ENCODE peak calls at places on chromosomes 6 and 20, in seven cellular contexts. One of them, this sample, is unnamed.
A peak's percentile ranks its signal among the peaks of the same experiment; 100 is the strongest.

GRCh38 chr20:14612389-14612788 is 275.0 kb upstream of the FLRT3 start:
- DNase-seq in heart left ventricle: no peak
- DNase-seq in sigmoid colon: no peak
- DNase-seq in HCT116: no peak
- DNase-seq in right lobe of liver: no peak
- DNase-seq in left lung: no peak
- DNase-seq in cardiac muscle cell: no peak
- DNase-seq in this sample: no peak

GRCh38 chr6:143018955-143019354 is 41.7 kb upstream of the AIG1 start:
- DNase-seq in sigmoid colon: no peak
- DNase-seq in cardiac muscle cell: no peak
- DNase-seq in right lobe of liver: no peak
- DNase-seq in HCT116: no peak
- DNase-seq in left lung: no peak
- DNase-seq in heart left ventricle: no peak
- DNase-seq in this sample: no peak

GRCh38 chr6:153170511-153170910 is 39.4 kb upstream of the RGS17 start:
- DNase-seq in sigmoid colon: no peak
- DNase-seq in HCT116: peak; percentile 55
- DNase-seq in cardiac muscle cell: no peak
- DNase-seq in left lung: no peak
- DNase-seq in right lobe of liver: no peak
- DNase-seq in heart left ventricle: no peak
- DNase-seq in this sample: no peak

GRCh38 chr20:12113468-12114371 is 196.0 kb downstream of the BTBD3 start:
- DNase-seq in cardiac muscle cell: no peak
- DNase-seq in HCT116: no peak
- DNase-seq in right lobe of liver: peak; percentile 57
- DNase-seq in left lung: no peak
- DNase-seq in heart left ventricle: peak; percentile 51
- DNase-seq in sigmoid colon: no peak
- DNase-seq in this sample: no peak

GRCh38 chr6:373773-374724 is 17.5 kb upstream of the IRF4 start:
- DNase-seq in sigmoid colon: no peak
- DNase-seq in left lung: no peak
- DNase-seq in HCT116: no peak
- DNase-seq in cardiac muscle cell: peak; percentile 60
- DNase-seq in right lobe of liver: no peak
- DNase-seq in heart left ventricle: no peak
- DNase-seq in this sample: no peak

GRCh38 chr6:13327691-13328075 is 654 bp downstream of the TBC1D7 start:
- DNase-seq in right lobe of liver: no peak
- DNase-seq in sigmoid colon: no peak
- DNase-seq in HCT116: no peak
- DNase-seq in left lung: no peak
- DNase-seq in cardiac muscle cell: no peak
- DNase-seq in heart left ventricle: no peak
- DNase-seq in this sample: no peak

GRCh38 chr6:56076033-56076432 is 171.3 kb downstream of the COL21A1 start:
- DNase-seq in cardiac muscle cell: no peak
- DNase-seq in HCT116: no peak
- DNase-seq in heart left ventricle: no peak
- DNase-seq in left lung: no peak
- DNase-seq in right lobe of liver: no peak
- DNase-seq in sigmoid colon: no peak
- DNase-seq in this sample: no peak

GRCh38 chr20:63121749-63122405 is 94.1 kb downstream of the YTHDF1 start:
- DNase-seq in right lobe of liver: peak; percentile 37
- DNase-seq in HCT116: no peak
- DNase-seq in left lung: peak; percentile 17
- DNase-seq in cardiac muscle cell: no peak
- DNase-seq in heart left ventricle: no peak
- DNase-seq in sigmoid colon: peak; percentile 58
- DNase-seq in this sample: no peak

GRCh38 chr6:72976389-72976900 is 248.9 kb downstream of the KHDC1L start:
- DNase-seq in sigmoid colon: no peak
- DNase-seq in heart left ventricle: no peak
- DNase-seq in left lung: no peak
- DNase-seq in HCT116: no peak
- DNase-seq in right lobe of liver: no peak
- DNase-seq in cardiac muscle cell: no peak
- DNase-seq in this sample: no peak

GRCh38 chr6:50720623-50721022 is 7.3 kb downstream of the TFAP2D start:
- DNase-seq in heart left ventricle: no peak
- DNase-seq in sigmoid colon: no peak
- DNase-seq in right lobe of liver: no peak
- DNase-seq in cardiac muscle cell: peak; percentile 77
- DNase-seq in left lung: no peak
- DNase-seq in HCT116: no peak
- DNase-seq in this sample: peak; percentile 34

GRCh38 chr6:45689926-45690615 is 312.3 kb upstream of the SUPT3H start:
- DNase-seq in right lobe of liver: no peak
- DNase-seq in HCT116: no peak
- DNase-seq in cardiac muscle cell: no peak
- DNase-seq in sigmoid colon: no peak
- DNase-seq in left lung: no peak
- DNase-seq in heart left ventricle: no peak
- DNase-seq in this sample: no peak

GRCh38 chr20:35311409-35311808 is 19.2 kb upstream of the FAM83C start:
- DNase-seq in right lobe of liver: no peak
- DNase-seq in sigmoid colon: no peak
- DNase-seq in left lung: no peak
- DNase-seq in heart left ventricle: no peak
- DNase-seq in HCT116: peak; percentile 81
- DNase-seq in cardiac muscle cell: no peak
- DNase-seq in this sample: no peak

GRCh38 chr20:13900506-13900905 is 89.9 kb downstream of the SEL1L2 start:
- DNase-seq in left lung: no peak
- DNase-seq in cardiac muscle cell: no peak
- DNase-seq in heart left ventricle: no peak
- DNase-seq in sigmoid colon: no peak
- DNase-seq in right lobe of liver: no peak
- DNase-seq in HCT116: no peak
- DNase-seq in this sample: no peak

GRCh38 chr6:11586574-11586973 is 49.0 kb downstream of the TMEM170B start:
- DNase-seq in cardiac muscle cell: no peak
- DNase-seq in left lung: no peak
- DNase-seq in heart left ventricle: no peak
- DNase-seq in sigmoid colon: no peak
- DNase-seq in HCT116: no peak
- DNase-seq in right lobe of liver: no peak
- DNase-seq in this sample: no peak

GRCh38 chr6:6131492-6132109 is 124.9 kb upstream of the NRN1 start:
- DNase-seq in sigmoid colon: no peak
- DNase-seq in cardiac muscle cell: peak; percentile 9
- DNase-seq in HCT116: peak; percentile 10
- DNase-seq in right lobe of liver: no peak
- DNase-seq in left lung: no peak
- DNase-seq in heart left ventricle: no peak
- DNase-seq in this sample: peak; percentile 40

GRCh38 chr6:106359989-106360409 is 518 bp upstream of the CRYBG1 start:
- DNase-seq in right lobe of liver: no peak
- DNase-seq in HCT116: no peak
- DNase-seq in sigmoid colon: no peak
- DNase-seq in cardiac muscle cell: no peak
- DNase-seq in left lung: no peak
- DNase-seq in heart left ventricle: no peak
- DNase-seq in this sample: no peak

GRCh38 chr20:11013801-11014200 is 340.0 kb upstream of the JAG1 start:
- DNase-seq in HCT116: no peak
- DNase-seq in cardiac muscle cell: no peak
- DNase-seq in right lobe of liver: no peak
- DNase-seq in left lung: no peak
- DNase-seq in heart left ventricle: no peak
- DNase-seq in sigmoid colon: no peak
- DNase-seq in this sample: no peak

GRCh38 chr6:87909849-87910248 is 137.8 kb upstream of the SPACA1 start:
- DNase-seq in sigmoid colon: no peak
- DNase-seq in left lung: no peak
- DNase-seq in HCT116: no peak
- DNase-seq in cardiac muscle cell: no peak
- DNase-seq in heart left ventricle: no peak
- DNase-seq in right lobe of liver: no peak
- DNase-seq in this sample: no peak

GRCh38 chr6:43052225-43052841 is 1.3 kb downstream of the CUL7 start:
- DNase-seq in cardiac muscle cell: no peak
- DNase-seq in heart left ventricle: no peak
- DNase-seq in sigmoid colon: no peak
- DNase-seq in right lobe of liver: no peak
- DNase-seq in left lung: no peak
- DNase-seq in HCT116: no peak
- DNase-seq in this sample: no peak

GRCh38 chr6:139175389-139175788 is 40.5 kb downstream of the HECA start:
- DNase-seq in right lobe of liver: no peak
- DNase-seq in heart left ventricle: no peak
- DNase-seq in left lung: no peak
- DNase-seq in cardiac muscle cell: no peak
- DNase-seq in sigmoid colon: no peak
- DNase-seq in HCT116: no peak
- DNase-seq in this sample: no peak

GRCh38 chr20:43532416-43533055 is 25.0 kb downstream of the L3MBTL1 start:
- DNase-seq in heart left ventricle: no peak
- DNase-seq in HCT116: no peak
- DNase-seq in sigmoid colon: no peak
- DNase-seq in cardiac muscle cell: no peak
- DNase-seq in right lobe of liver: no peak
- DNase-seq in left lung: no peak
- DNase-seq in this sample: no peak

GRCh38 chr6:34241351-34242215 is 4.9 kb downstream of the HMGA1 start:
- DNase-seq in HCT116: no peak
- DNase-seq in sigmoid colon: peak; percentile 43
- DNase-seq in heart left ventricle: no peak
- DNase-seq in cardiac muscle cell: no peak
- DNase-seq in left lung: no peak
- DNase-seq in right lobe of liver: peak; percentile 35
- DNase-seq in this sample: no peak

GRCh38 chr6:166351715-166352285 is 9.5 kb upstream of the SFT2D1 start:
- DNase-seq in cardiac muscle cell: no peak
- DNase-seq in sigmoid colon: no peak
- DNase-seq in left lung: peak; percentile 37
- DNase-seq in HCT116: no peak
- DNase-seq in right lobe of liver: peak; percentile 59
- DNase-seq in heart left ventricle: no peak
- DNase-seq in this sample: no peak

GRCh38 chr20:5073154-5074049 is 46.4 kb downstream of the PCNA start:
- DNase-seq in left lung: peak; percentile 92
- DNase-seq in heart left ventricle: peak; percentile 89
- DNase-seq in cardiac muscle cell: no peak
- DNase-seq in sigmoid colon: peak; percentile 91
- DNase-seq in right lobe of liver: peak; percentile 97
- DNase-seq in HCT116: peak; percentile 69
- DNase-seq in this sample: peak; percentile 85

GRCh38 chr20:61271273-61272221 is 19.5 kb downstream of the CDH4 start:
- DNase-seq in heart left ventricle: no peak
- DNase-seq in right lobe of liver: no peak
- DNase-seq in sigmoid colon: no peak
- DNase-seq in left lung: no peak
- DNase-seq in cardiac muscle cell: no peak
- DNase-seq in HCT116: no peak
- DNase-seq in this sample: no peak

GRCh38 chr20:21609221-21609620 is 95.4 kb upstream of the NKX2-2 start:
- DNase-seq in cardiac muscle cell: no peak
- DNase-seq in right lobe of liver: no peak
- DNase-seq in sigmoid colon: no peak
- DNase-seq in heart left ventricle: no peak
- DNase-seq in left lung: no peak
- DNase-seq in HCT116: no peak
- DNase-seq in this sample: no peak

GRCh38 chr6:158069800-158070195 is 88.1 kb downstream of the SYNJ2 start:
- DNase-seq in sigmoid colon: no peak
- DNase-seq in left lung: no peak
- DNase-seq in heart left ventricle: no peak
- DNase-seq in HCT116: no peak
- DNase-seq in cardiac muscle cell: no peak
- DNase-seq in right lobe of liver: no peak
- DNase-seq in this sample: no peak

GRCh38 chr20:50126662-50127061 is 13.7 kb upstream of the UBE2V1 start:
- DNase-seq in left lung: no peak
- DNase-seq in right lobe of liver: peak; percentile 95
- DNase-seq in HCT116: no peak
- DNase-seq in cardiac muscle cell: no peak
- DNase-seq in sigmoid colon: no peak
- DNase-seq in heart left ventricle: no peak
- DNase-seq in this sample: no peak

GRCh38 chr6:97275809-97276208 is 7.2 kb downstream of the MMS22L start:
- DNase-seq in left lung: no peak
- DNase-seq in HCT116: no peak
- DNase-seq in right lobe of liver: no peak
- DNase-seq in cardiac muscle cell: no peak
- DNase-seq in sigmoid colon: no peak
- DNase-seq in heart left ventricle: no peak
- DNase-seq in this sample: no peak
- H3K27ac ChIP-seq in left lung: no peak overlapping the region
- H3K27ac ChIP-seq in HCT116: no peak overlapping the region
- H3K27ac ChIP-seq in right lobe of liver: no peak overlapping the region
- H3K27ac ChIP-seq in cardiac muscle cell: no peak overlapping the region
- H3K27ac ChIP-seq in sigmoid colon: no peak overlapping the region
- H3K27ac ChIP-seq in heart left ventricle: no peak overlapping the region
- H3K27ac ChIP-seq in this sample: no peak overlapping the region

GRCh38 chr6:110880651-110881050 is 6.1 kb downstream of the AMD1 start:
- DNase-seq in left lung: no peak
- DNase-seq in HCT116: no peak
- DNase-seq in heart left ventricle: no peak
- DNase-seq in sigmoid colon: no peak
- DNase-seq in right lobe of liver: no peak
- DNase-seq in cardiac muscle cell: no peak
- DNase-seq in this sample: no peak
- H3K4me1 ChIP-seq in left lung: peaks cover 22% of the 10 kb centered on the region
- H3K4me1 ChIP-seq in HCT116: peaks cover 14% of the 10 kb centered on the region
- H3K4me1 ChIP-seq in heart left ventricle: peaks cover 2% of the 10 kb centered on the region
- H3K4me1 ChIP-seq in sigmoid colon: peaks cover 81% of the 10 kb centered on the region
- H3K4me1 ChIP-seq in right lobe of liver: no peaks in the 10 kb centered on the region
- H3K4me1 ChIP-seq in cardiac muscle cell: peaks cover 54% of the 10 kb centered on the region
- H3K4me1 ChIP-seq in this sample: peaks cover 69% of the 10 kb centered on the region

GRCh38 chr6:37489697-37490336 is 9.9 kb downstream of the CCDC167 start:
- DNase-seq in cardiac muscle cell: no peak
- DNase-seq in heart left ventricle: no peak
- DNase-seq in right lobe of liver: no peak
- DNase-seq in left lung: no peak
- DNase-seq in sigmoid colon: peak; percentile 61
- DNase-seq in HCT116: no peak
- DNase-seq in this sample: peak; percentile 56
- TF ChIP-seq CTCF in cardiac muscle cell: peak; percentile 30
- TF ChIP-seq CTCF in heart left ventricle: peak; percentile 8
- TF ChIP-seq CTCF in right lobe of liver: no peak
- TF ChIP-seq CTCF in left lung: no peak
- TF ChIP-seq CTCF in sigmoid colon: peak; percentile 11
- TF ChIP-seq CTCF in HCT116: no peak
- TF ChIP-seq CTCF in this sample: no peak

GRCh38 chr6:134534708-134535149 is 216.8 kb upstream of the SGK1 start:
- DNase-seq in right lobe of liver: no peak
- DNase-seq in left lung: no peak
- DNase-seq in sigmoid colon: no peak
- DNase-seq in HCT116: no peak
- DNase-seq in cardiac muscle cell: no peak
- DNase-seq in heart left ventricle: no peak
- DNase-seq in this sample: no peak
- H3K27ac ChIP-seq in right lobe of liver: no peak overlapping the region
- H3K27ac ChIP-seq in left lung: no peak overlapping the region
- H3K27ac ChIP-seq in sigmoid colon: no peak overlapping the region
- H3K27ac ChIP-seq in HCT116: no peak overlapping the region
- H3K27ac ChIP-seq in cardiac muscle cell: no peak overlapping the region
- H3K27ac ChIP-seq in heart left ventricle: peak overlapping the region; percentile 34
- H3K27ac ChIP-seq in this sample: no peak overlapping the region

This sample was measured in testis.